ENCODE peak calls at places on chromosomes 12 and 14, in eight cellular contexts. X, O, L, N, U, C, G and J are unnamed samples.

GRCh38 chr14:58699656-58700055 is 61.9 kb downstream of the DACT1 start:
- DNase-seq in X (no peak), N (no peak), G (no peak), L (no peak), O (no peak), U (no peak), C (no peak), J (no peak)

GRCh38 chr14:93430889-93431670 is at the start of gene UNC79:
- DNase-seq in O (no peak), G (no peak), C (peak; percentile 78), N (no peak), U (no peak), X (peak; percentile 33), L (no peak), J (no peak)

GRCh38 chr14:89027097-89027740 is 202.8 kb downstream of the TTC8 start:
- DNase-seq in L (peak; percentile 22), U (peak; percentile 21), O (peak; percentile 46), C (peak; percentile 40), N (peak; percentile 52), X (peak; percentile 61), G (peak; percentile 33), J (no peak)

GRCh38 chr14:42130809-42131208 is 524.1 kb downstream of the LRFN5 start:
- DNase-seq in X (no peak), N (no peak), C (no peak), L (no peak), G (no peak), U (no peak), O (no peak), J (no peak)

GRCh38 chr12:99130808-99131538 is 485.9 kb downstream of the APAF1 start:
- DNase-seq in C (no peak), U (no peak), L (no peak), G (no peak), N (no peak), X (no peak), O (no peak), J (no peak)

GRCh38 chr12:9646794-9647622 is 22.5 kb upstream of the CLEC2D start:
- DNase-seq in G (peak; percentile 56), U (no peak), O (no peak), L (no peak), N (no peak), X (no peak), C (no peak), J (no peak)

GRCh38 chr14:94929354-94929753 is 159.4 kb upstream of the GSC start:
- DNase-seq in N (no peak), X (no peak), G (no peak), U (no peak), L (no peak), C (no peak), O (no peak), J (no peak)

GRCh38 chr12:122079038-122079531 is 529 bp downstream of the MLXIP start:
- DNase-seq in N (no peak), X (no peak), G (no peak), C (peak; percentile 61), U (no peak), L (no peak), O (no peak), J (no peak)

GRCh38 chr14:82879949-82880535 is 1346.4 kb upstream of the SEL1L start:
- DNase-seq in X (no peak), L (peak; percentile 35), N (no peak), C (no peak), G (no peak), U (no peak), O (no peak), J (no peak)

GRCh38 chr12:106632797-106633450 is 50.1 kb downstream of the RFX4 start:
- DNase-seq in U (peak; percentile 9), C (peak; percentile 12), L (no peak), G (no peak), N (no peak), O (no peak), X (no peak), J (no peak)

GRCh38 chr14:24282736-24283135 is 11.3 kb upstream of the RABGGTA start:
- DNase-seq in O (no peak), G (no peak), C (no peak), U (no peak), N (no peak), X (no peak), L (no peak), J (no peak)

GRCh38 chr14:85131523-85131922 is 398.4 kb upstream of the FLRT2 start:
- DNase-seq in U (no peak), O (no peak), C (peak; percentile 59), G (no peak), N (no peak), X (no peak), L (peak; percentile 15), J (no peak)

GRCh38 chr14:49858383-49858782 is 5.8 kb upstream of the NEMF start:
- DNase-seq in C (no peak), L (no peak), U (no peak), O (no peak), G (no peak), X (no peak), N (no peak), J (no peak)

GRCh38 chr12:123790901-123791486 is 28.9 kb downstream of the DNAH10 start:
- DNase-seq in C (no peak), N (no peak), X (no peak), L (no peak), O (no peak), U (no peak), G (no peak), J (no peak)

GRCh38 chr12:2258035-2258434 is 205.2 kb downstream of the CACNA1C start:
- DNase-seq in C (no peak), N (no peak), L (no peak), O (no peak), X (no peak), U (no peak), G (no peak), J (no peak)

GRCh38 chr12:10405294-10405693 is 4.3 kb downstream of the KLRC4 start:
- DNase-seq in L (no peak), N (no peak), C (no peak), G (no peak), X (no peak), U (no peak), O (no peak), J (no peak)

GRCh38 chr14:70188608-70189540 is at the start of gene SLC8A3:
- DNase-seq in O (no peak), L (peak; percentile 20), X (peak; percentile 39), N (no peak), G (peak; percentile 37), U (no peak), C (peak; percentile 33), J (no peak)
- TF ChIP-seq POLR2A in O (no peak), L (no peak), X (no peak), N (no peak), G (no peak), U (no peak), C (no peak), J (no peak)

GRCh38 chr14:90543876-90544275 is 147.0 kb downstream of the CALM1 start:
- DNase-seq in L (no peak), O (no peak), X (no peak), U (no peak), C (no peak), N (no peak), G (no peak), J (no peak)

GRCh38 chr14:90544566-90544965 is 147.7 kb downstream of the CALM1 start:
- DNase-seq in X (no peak), C (no peak), U (no peak), N (no peak), L (no peak), G (no peak), O (no peak), J (no peak)

GRCh38 chr14:90545966-90546751 is 149.3 kb downstream of the CALM1 start:
- DNase-seq in G (no peak), C (peak; percentile 30), L (no peak), X (peak; percentile 39), N (no peak), O (no peak), U (no peak), J (no peak)

GRCh38 chr14:90545431-90545830 is 148.6 kb downstream of the CALM1 start:
- DNase-seq in C (no peak), X (no peak), U (no peak), N (no peak), O (no peak), L (no peak), G (no peak), J (no peak)

GRCh38 chr14:90544971-90545370 is 148.1 kb downstream of the CALM1 start:
- DNase-seq in X (no peak), N (no peak), C (no peak), L (no peak), G (no peak), O (no peak), U (no peak), J (no peak)
- H3K4me1 ChIP-seq in X (peaks cover 15% of the 10 kb centered on the region), N (peaks cover 10% of the 10 kb centered on the region), C (peaks cover 9% of the 10 kb centered on the region), L (no peaks in the 10 kb centered on the region), G (no peaks in the 10 kb centered on the region), O (no peaks in the 10 kb centered on the region), U (no peaks in the 10 kb centered on the region), J (no peaks in the 10 kb centered on the region)

DNA sequence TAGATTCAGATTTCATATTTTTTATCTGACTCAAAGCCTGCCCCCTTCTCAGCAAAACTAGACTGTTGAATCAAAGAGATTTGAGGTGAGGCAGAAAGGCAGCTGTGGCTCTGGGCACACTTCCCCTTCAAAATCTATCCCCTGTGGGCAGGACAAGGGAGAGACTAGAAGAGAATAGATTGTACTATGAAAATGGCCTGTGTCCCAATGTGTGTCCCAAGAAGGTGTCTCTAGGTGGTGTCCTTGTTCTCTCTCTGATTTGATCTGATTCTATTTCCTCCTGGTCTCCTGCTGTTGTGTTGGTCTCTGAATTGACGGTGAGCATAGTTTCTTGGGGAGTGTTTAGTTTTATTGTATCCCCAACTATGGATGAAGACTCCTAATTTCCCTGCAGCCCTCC is 565.8 kb upstream of the ATP2B1 start:
- DNase-seq in X (no peak), L (no peak), N (no peak), U (no peak), G (no peak), O (no peak), C (no peak), J (no peak)
- TF ChIP-seq CTCF in X (no peak), L (no peak), N (no peak), U (no peak), G (no peak), O (no peak), C (no peak), J (no peak)

DNA sequence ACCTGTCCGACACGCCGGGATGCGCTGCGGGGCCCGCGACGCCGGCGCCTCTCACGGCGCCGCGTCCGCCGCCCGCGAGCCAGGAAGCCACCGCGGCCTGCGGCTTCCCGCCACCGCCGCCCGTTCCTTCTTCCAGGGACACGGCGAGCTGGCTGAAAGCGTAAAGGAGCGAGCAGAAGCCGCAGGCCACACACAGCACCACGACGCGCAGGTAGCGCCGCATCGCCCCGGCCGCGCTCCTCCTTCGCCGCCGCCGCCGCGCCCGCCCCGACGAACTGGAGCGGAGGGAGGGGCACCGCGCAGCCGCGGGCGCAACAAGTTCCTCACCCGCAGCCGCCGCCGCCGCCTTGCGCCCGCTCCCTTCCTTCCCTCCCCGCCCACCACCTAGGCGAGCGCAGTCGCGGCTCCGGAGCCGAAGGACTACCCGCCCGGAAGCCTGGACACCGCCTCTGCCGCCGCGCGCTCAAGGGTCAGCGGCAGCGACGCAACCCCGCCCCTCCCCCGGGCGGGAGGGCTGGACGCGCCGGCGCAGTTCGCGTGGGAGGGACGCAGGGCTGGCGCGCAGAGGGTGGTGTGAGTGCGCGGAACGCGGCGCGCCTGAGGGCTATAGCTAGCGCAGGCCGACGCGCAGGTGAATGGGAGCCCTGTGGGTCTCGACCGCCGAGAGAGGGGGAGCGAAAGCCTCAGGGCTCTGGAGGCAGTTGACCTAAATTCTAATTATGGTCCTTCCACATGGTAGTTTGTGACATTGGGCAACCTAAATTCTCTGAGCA is at the start of gene GXYLT1:
- DNase-seq in C (peak; percentile 95), U (peak; percentile 79), N (peak; percentile 84), G (peak; percentile 91), X (peak; percentile 94), O (peak; percentile 89), L (peak; percentile 90), J (peak; percentile 80)
- TF ChIP-seq POLR2A in C (peak; percentile 87), U (peak; percentile 78), N (peak; percentile 64), G (peak; percentile 39), X (peak; percentile 63), O (peak; percentile 87), L (peak; percentile 88), J (peak; percentile 85)